ENCODE peak calls at places on chromosomes 3 and 15, in six cellular contexts. Z is AG04450; Y is hepatocyte; H is AG09309; S is effector memory CD4-positive, alpha-beta T cell; R is A549. T is an unnamed sample.

GRCh38 chr15:88894348-88894818 is 961 bp downstream of the HAPLN3 start:
- DNase-seq in S (peak; percentile 66), Z (no peak), R (peak; percentile 96), Y (peak; percentile 85), H (no peak), T (no peak)

GRCh38 chr3:126416943-126417342 is 22.2 kb downstream of the CFAP100 start:
- DNase-seq in Z (no peak), S (no peak), H (no peak), Y (no peak), R (no peak), T (peak; percentile 30)

GRCh38 chr3:63654931-63655330 is 2.5 kb downstream of the SNTN start:
- DNase-seq in Z (no peak), Y (no peak), R (no peak), H (no peak), S (no peak), T (no peak)

GRCh38 chr15:68594533-68595259 is 15.9 kb downstream of the CORO2B start:
- DNase-seq in H (no peak), S (no peak), Y (no peak), R (no peak), Z (no peak), T (no peak)

GRCh38 chr3:37052860-37053259 is 59.5 kb downstream of the MLH1 start:
- DNase-seq in Z (no peak), R (no peak), S (no peak), H (no peak), Y (no peak), T (no peak)

GRCh38 chr3:169771651-169772529 is 1.3 kb upstream of the MYNN start:
- DNase-seq in R (peak; percentile 35), S (peak; percentile 50), Y (peak; percentile 87), Z (peak; percentile 61), H (peak; percentile 40), T (no peak)

GRCh38 chr15:75694241-75695182 is 18.1 kb downstream of the CSPG4 start:
- DNase-seq in R (peak; percentile 71), Y (peak; percentile 90), H (peak; percentile 90), Z (peak; percentile 96), S (no peak), T (peak; percentile 95)

GRCh38 chr3:193826126-193826795 is 233.3 kb downstream of the OPA1 start:
- DNase-seq in R (no peak), S (no peak), Y (peak; percentile 68), Z (peak; percentile 8), H (no peak), T (no peak)

GRCh38 chr3:172461530-172462138 is 13.4 kb upstream of the GHSR start:
- DNase-seq in R (peak; percentile 43), H (no peak), Y (peak; percentile 48), S (no peak), Z (no peak), T (no peak)

GRCh38 chr3:31576521-31576920 is 43.8 kb downstream of the STT3B start:
- DNase-seq in S (no peak), Y (no peak), R (no peak), Z (no peak), H (no peak), T (no peak)

GRCh38 chr3:56251343-56251945 is 216.8 kb downstream of the ERC2 start:
- DNase-seq in R (peak; percentile 19), Z (peak; percentile 6), S (no peak), H (peak; percentile 16), Y (peak; percentile 69), T (no peak)

GRCh38 chr3:35862057-35862456 is 222.7 kb downstream of the ARPP21 start:
- DNase-seq in R (no peak), Y (no peak), Z (no peak), H (no peak), S (no peak), T (no peak)

GRCh38 chr3:146503459-146504202 is 34.3 kb upstream of the PLSCR2 start:
- DNase-seq in S (no peak), H (peak; percentile 63), Z (peak; percentile 85), Y (peak; percentile 47), R (peak; percentile 23), T (no peak)

GRCh38 chr15:28955160-28955502 is 69.4 kb downstream of the APBA2 start:
- DNase-seq in H (peak; percentile 46), Z (no peak), Y (no peak), R (no peak), S (no peak), T (peak; percentile 21)

GRCh38 chr3:117722856-117723255 is 1013.3 kb downstream of the TUSC7 start:
- DNase-seq in H (no peak), R (no peak), S (no peak), Z (no peak), Y (no peak), T (no peak)

GRCh38 chr15:77412972-77413371 is 6.9 kb downstream of the PEAK1 start:
- DNase-seq in Y (no peak), H (no peak), S (no peak), Z (no peak), R (no peak), T (no peak)

GRCh38 chr3:20185364-20185732 is 658 bp downstream of the SGO1 start:
- DNase-seq in H (no peak), Y (peak; percentile 16), Z (no peak), S (no peak), R (no peak), T (no peak)

GRCh38 chr3:8557298-8557697 is 55.7 kb downstream of the LMCD1 start:
- DNase-seq in Y (no peak), H (no peak), Z (no peak), S (no peak), R (no peak), T (no peak)

GRCh38 chr3:15875016-15875689 is 77.4 kb upstream of the ANKRD28 start:
- DNase-seq in Y (peak; percentile 9), H (peak; percentile 32), R (no peak), S (no peak), Z (no peak), T (no peak)

GRCh38 chr3:119891944-119892721 is 110.2 kb downstream of the NR1I2 start:
- DNase-seq in Z (peak; percentile 38), S (no peak), Y (peak; percentile 68), H (peak; percentile 46), R (peak; percentile 8), T (no peak)
- H3K4me3 ChIP-seq in Z (no peak overlapping the region), S (no peak overlapping the region), Y (no peak overlapping the region), H (no peak overlapping the region), R (no peak overlapping the region), T (no peak overlapping the region)

GRCh38 chr3:184466413-184466960 is 86.6 kb downstream of the CHRD start:
- DNase-seq in S (no peak), R (no peak), H (no peak), Y (peak; percentile 65), Z (no peak), T (no peak)

GRCh38 chr3:184467171-184467570 is 87.3 kb downstream of the CHRD start:
- DNase-seq in S (no peak), R (no peak), Z (no peak), Y (no peak), H (no peak), T (no peak)

GRCh38 chr3:184471439-184471838 is 90.1 kb upstream of the EPHB3 start:
- DNase-seq in Z (no peak), H (no peak), R (no peak), S (no peak), Y (no peak), T (no peak)

GRCh38 chr3:184461219-184461618 is 81.4 kb downstream of the CHRD start:
- DNase-seq in H (no peak), S (no peak), Z (no peak), R (no peak), Y (no peak), T (no peak)

GRCh38 chr3:184465883-184466412 is 86.1 kb downstream of the CHRD start:
- DNase-seq in Y (no peak), Z (no peak), R (no peak), H (no peak), S (no peak), T (no peak)
- H3K4me3 ChIP-seq in Y (no peak overlapping the region), Z (no peak overlapping the region), R (no peak overlapping the region), H (no peak overlapping the region), S (no peak overlapping the region), T (no peak overlapping the region)

DNA sequence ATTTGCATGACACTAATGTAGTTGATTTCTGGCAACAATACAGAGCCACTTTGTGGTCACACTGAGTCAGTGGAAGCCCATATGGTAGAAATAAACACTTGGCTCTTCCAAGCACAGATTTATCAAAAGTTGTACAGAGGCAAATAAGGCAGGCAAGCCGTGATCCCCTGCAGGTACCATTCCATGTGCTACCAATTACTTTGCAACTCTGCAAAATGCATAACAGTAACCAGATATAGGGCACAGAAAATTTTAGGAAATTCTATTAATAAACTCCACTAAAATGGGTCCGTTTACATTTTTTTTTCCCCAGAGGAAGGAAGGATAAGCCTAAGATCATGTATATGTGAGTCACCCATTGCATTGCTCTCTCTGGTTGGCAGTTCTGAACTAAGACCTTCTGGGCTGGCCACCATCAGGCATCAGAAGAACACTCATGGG is 103.1 kb upstream of the PTX3 start:
- DNase-seq in S (no peak), H (peak; percentile 61), Z (peak; percentile 58), Y (no peak), R (no peak), T (no peak)
- H3K4me3 ChIP-seq in S (no peak overlapping the region), H (no peak overlapping the region), Z (no peak overlapping the region), Y (no peak overlapping the region), R (no peak overlapping the region), T (no peak overlapping the region)

DNA sequence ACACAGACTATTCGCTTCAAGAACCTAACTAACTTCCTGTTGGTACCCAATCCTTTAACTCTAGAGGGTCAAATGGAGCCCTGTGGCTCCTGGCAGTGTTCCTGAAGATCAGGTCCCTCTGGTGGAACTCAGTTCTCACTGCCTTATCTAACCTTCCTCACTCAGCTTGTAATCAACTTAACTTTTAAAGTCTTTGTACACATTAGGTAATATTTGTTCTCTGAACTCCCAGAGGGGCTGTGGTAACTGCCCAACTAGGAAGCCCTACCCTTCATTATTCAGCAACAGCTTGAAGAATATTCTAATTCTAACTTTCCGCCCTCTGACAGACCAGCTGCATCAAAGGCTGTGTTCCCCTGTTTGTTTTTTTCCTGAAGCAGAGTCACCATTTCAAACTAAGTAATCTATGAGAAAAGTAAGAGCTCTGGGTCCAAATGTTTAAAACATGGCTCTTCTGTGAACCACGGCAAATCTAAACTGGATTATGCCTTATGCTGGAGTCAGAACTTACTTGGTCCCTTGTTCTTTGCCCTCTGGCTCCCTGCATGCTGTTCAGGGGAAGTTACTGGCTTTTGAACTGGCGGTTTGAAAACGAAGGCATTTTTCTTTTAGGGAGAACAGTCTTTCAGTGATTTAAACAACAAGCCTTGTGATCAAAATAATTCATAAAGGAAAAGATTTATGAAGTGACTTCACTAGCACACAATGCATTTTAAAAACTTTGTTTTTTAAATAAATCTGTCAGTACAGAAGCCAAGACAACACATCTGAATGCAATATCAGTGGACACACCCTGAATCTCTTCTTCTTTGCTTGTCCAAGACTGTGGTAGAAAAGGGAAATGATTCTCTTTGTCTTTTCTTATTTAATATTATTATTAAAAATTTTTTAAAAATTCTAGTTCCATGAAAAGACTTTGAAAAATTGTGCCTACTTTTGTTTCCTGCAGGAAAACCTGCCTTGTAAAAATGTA is 365.6 kb downstream of the TIGIT start:
- DNase-seq in H (no peak), Z (no peak), S (no peak), R (no peak), Y (peak; percentile 23), T (no peak)
- H3K4me3 ChIP-seq in H (no peak overlapping the region), Z (no peak overlapping the region), S (no peak overlapping the region), R (no peak overlapping the region), Y (no peak overlapping the region), T (peak overlapping the region; percentile 25)

T was measured in ascending aorta.